ENCODE peak calls at places on chromosomes 13 and 19, in six cellular contexts. I, S, C, Q, V and Y are unnamed samples. For H3K9me3, the result is how much of the 10 kb centered on the place peaks cover.

GRCh38 chr19:47663435-47663910 is 49.7 kb upstream of the EHD2 start:
- DNase-seq in S (no peak), V (no peak), Q (no peak), C (peak), I (no peak), Y (no peak)

GRCh38 chr13:112670118-112670517 is 19.7 kb upstream of the ATP11A start:
- DNase-seq in Q (no peak), V (no peak), I (no peak), C (no peak), S (no peak), Y (no peak)

GRCh38 chr19:5850743-5851293 is 431 bp downstream of the FUT3 start:
- DNase-seq in V (no peak), Q (no peak), S (no peak), I (peak), C (peak), Y (no peak)

GRCh38 chr19:50365434-50366306 is at the start of gene NAPSA:
- DNase-seq in Q (peak), C (no peak), S (no peak), V (no peak), I (no peak), Y (no peak)

GRCh38 chr19:6572217-6572616 is 18.7 kb downstream of the CD70 start:
- DNase-seq in C (no peak), Q (peak), I (no peak), S (no peak), V (no peak), Y (no peak)

GRCh38 chr13:81577601-81578000 is 1236.7 kb upstream of the SPRY2 start:
- DNase-seq in C (no peak), V (no peak), S (no peak), Q (no peak), I (no peak), Y (no peak)

GRCh38 chr19:11373166-11373884 is 1.1 kb upstream of the SWSAP1 start:
- DNase-seq in I (peak), Q (no peak), C (no peak), V (no peak), S (no peak), Y (peak)

GRCh38 chr19:21202865-21203494 is 61.1 kb downstream of the ZNF431 start:
- DNase-seq in Q (no peak), V (no peak), S (no peak), I (no peak), C (peak), Y (peak)

GRCh38 chr13:35157143-35157755 is 215.2 kb downstream of the NBEA start:
- DNase-seq in Q (no peak), V (no peak), I (no peak), S (no peak), C (peak), Y (peak)

GRCh38 chr13:73782781-73783180 is 351.4 kb downstream of the KLF12 start:
- DNase-seq in C (peak), I (no peak), Q (no peak), V (no peak), S (no peak), Y (no peak)

GRCh38 chr13:32581177-32581786 is 5.0 kb upstream of the PDS5B start:
- DNase-seq in S (no peak), Q (no peak), I (no peak), V (no peak), C (peak), Y (no peak)

GRCh38 chr19:31975461-31975860 is 369.9 kb upstream of the ZNF507 start:
- DNase-seq in C (no peak), Q (no peak), I (no peak), V (no peak), S (no peak), Y (no peak)

GRCh38 chr13:98065468-98065867 is 77.4 kb upstream of the FARP1 start:
- DNase-seq in C (no peak), V (no peak), I (no peak), S (no peak), Q (no peak), Y (no peak)

GRCh38 chr13:35771898-35772297 is 295.4 kb upstream of the MAB21L1 start:
- DNase-seq in S (no peak), I (no peak), V (no peak), Q (no peak), C (peak), Y (no peak)

GRCh38 chr19:16518061-16518460 is 21.9 kb downstream of the C19orf44 start:
- DNase-seq in S (no peak), Q (no peak), C (no peak), I (no peak), V (no peak), Y (no peak)

GRCh38 chr13:65638572-65639168 is 1591.5 kb downstream of the PCDH9 start:
- DNase-seq in V (no peak), Q (no peak), S (no peak), I (no peak), C (peak), Y (peak)

GRCh38 chr19:46076951-46077814 is 36.4 kb upstream of the IGFL4 start:
- DNase-seq in V (no peak), Q (no peak), C (peak), S (no peak), I (peak), Y (peak)

GRCh38 chr13:80040219-80040976 is 300.5 kb downstream of the SPRY2 start:
- DNase-seq in C (peak), V (no peak), Q (no peak), S (no peak), I (no peak), Y (no peak)

GRCh38 chr13:102693781-102694180 is 1.1 kb downstream of the METTL21C start:
- DNase-seq in I (no peak), C (peak), Q (no peak), S (no peak), V (no peak), Y (no peak)

GRCh38 chr19:6042776-6043726 is 65.1 kb upstream of the RANBP3 start:
- DNase-seq in V (no peak), Q (no peak), C (no peak), I (no peak), S (no peak), Y (no peak)

GRCh38 chr13:39956036-39956435 is 300.6 kb downstream of the COG6 start:
- DNase-seq in Q (no peak), I (no peak), S (no peak), C (no peak), V (no peak), Y (no peak)

GRCh38 chr19:49666120-49666444 is 349 bp downstream of the BCL2L12 start:
- DNase-seq in I (no peak), V (no peak), Q (no peak), S (no peak), C (no peak), Y (no peak)

GRCh38 chr19:46603195-46603637 is 2.1 kb downstream of the CALM3 start:
- DNase-seq in V (no peak), C (no peak), Q (peak), S (no peak), I (peak), Y (no peak)

GRCh38 chr19:4241824-4242430 is 5.0 kb upstream of the YJU2 start:
- DNase-seq in Q (no peak), I (no peak), V (no peak), S (no peak), C (no peak), Y (no peak)

GRCh38 chr13:56735537-56735942 is 405.2 kb upstream of the PRR20A start:
- DNase-seq in C (no peak), I (peak), Q (peak), V (no peak), S (no peak), Y (no peak)

GRCh38 chr19:48812094-48812929 is 1.5 kb upstream of the BCAT2 start:
- DNase-seq in V (peak), Q (peak), I (peak), S (peak), C (peak), Y (peak)

GRCh38 chr19:3556978-3557460 is 367 bp downstream of the MFSD12 start:
- DNase-seq in I (peak), C (peak), Q (peak), V (peak), S (peak), Y (peak)

GRCh38 chr19:48393559-48394330 is at the start of gene GRIN2D:
- DNase-seq in V (no peak), C (peak), I (no peak), Q (no peak), S (peak), Y (peak)

GRCh38 chr13:67150608-67151007 is 79.5 kb downstream of the PCDH9 start:
- DNase-seq in C (no peak), I (no peak), S (no peak), Q (no peak), V (no peak), Y (no peak)

GRCh38 chr19:15122331-15123030 is 15.3 kb downstream of the SYDE1 start:
- DNase-seq in S (no peak), I (no peak), Q (no peak), V (no peak), C (no peak), Y (no peak)

GRCh38 chr19:44848036-44848804 is 2.1 kb downstream of the NECTIN2 start:
- DNase-seq in I (no peak), S (no peak), C (peak), Q (no peak), V (no peak), Y (no peak)

GRCh38 chr13:105603283-105603682 is 932.2 kb downstream of the EFNB2 start:
- DNase-seq in C (no peak), V (no peak), S (no peak), Q (no peak), I (no peak), Y (no peak)

GRCh38 chr13:112055417-112056206 is 11.3 kb upstream of the SOX1 start:
- DNase-seq in S (no peak), Q (peak), V (no peak), I (no peak), C (no peak), Y (no peak)

GRCh38 chr19:39341122-39341719 is 1.0 kb upstream of the SAMD4B start:
- DNase-seq in I (peak), S (no peak), C (no peak), Q (peak), V (no peak), Y (no peak)

GRCh38 chr13:73223372-73223781 is 164.6 kb downstream of the KLF5 start:
- DNase-seq in C (no peak), I (no peak), V (no peak), Q (no peak), S (no peak), Y (peak)

DNA sequence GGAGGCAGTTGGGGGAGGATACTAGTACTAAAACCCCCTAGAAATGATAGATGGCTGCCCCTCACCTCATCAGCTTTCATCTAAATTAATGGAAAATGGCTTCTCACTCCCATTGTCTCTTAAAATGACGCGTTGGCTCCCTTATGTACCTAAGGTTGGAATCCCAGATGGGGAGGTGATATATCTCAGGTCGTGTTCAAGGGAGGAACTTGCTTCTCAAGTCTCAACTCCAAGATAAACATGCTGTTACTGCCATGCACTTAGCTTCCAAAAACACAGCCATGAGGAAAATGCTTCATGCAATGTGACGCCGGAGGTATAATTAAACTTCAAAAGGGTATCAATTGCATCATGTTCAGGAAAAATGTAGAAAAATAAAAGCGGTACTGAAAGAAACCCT is 18.8 kb upstream of the UBE2L5 start:
- DNase-seq in S (no peak), I (no peak), V (no peak), C (no peak), Q (no peak), Y (no peak)
- H3K9me3 ChIP-seq in S (under half), I (under half), V (under half), C (under half), Q (under half), Y (under half)

DNA sequence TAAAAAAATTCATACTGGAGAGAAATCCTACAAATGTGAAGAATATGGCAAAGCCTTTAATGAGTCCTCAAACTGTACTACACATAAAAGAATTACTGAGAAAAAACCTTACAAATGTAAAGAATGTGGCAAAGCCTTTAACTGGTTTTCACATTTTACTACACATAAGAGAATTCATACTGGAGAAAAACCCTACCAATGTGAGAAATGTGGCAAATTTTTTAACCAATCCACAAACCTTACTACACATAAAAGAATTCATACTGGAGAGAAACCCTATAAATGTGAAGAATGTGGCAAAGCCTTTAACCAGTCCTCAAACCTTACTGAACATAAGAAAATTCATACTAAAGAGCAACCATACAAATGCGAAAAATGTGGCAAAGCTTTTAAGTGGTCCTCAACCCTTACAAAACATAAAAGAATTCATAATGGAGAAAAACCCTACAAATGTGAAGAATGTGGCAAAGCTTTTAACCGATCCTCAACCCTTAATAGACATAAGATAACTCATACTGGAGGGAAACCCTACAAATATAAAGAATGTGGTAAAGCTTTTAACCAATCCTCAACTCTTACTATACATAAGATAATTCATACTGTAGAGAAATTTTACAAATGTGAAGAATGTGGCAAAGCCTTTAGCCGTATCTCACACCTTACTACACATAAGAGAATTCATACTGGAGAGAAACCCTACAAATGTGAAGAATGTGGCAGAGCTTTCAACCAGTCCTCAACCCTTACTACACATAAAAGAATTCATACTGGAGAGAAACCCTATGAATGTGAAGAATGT is 29.0 kb downstream of the ZNF730 start:
- DNase-seq in V (no peak), Q (no peak), I (no peak), S (no peak), C (no peak), Y (no peak)
- H3K9me3 ChIP-seq in V (under half), Q (half or more), I (half or more), S (under half), C (under half), Y (under half)

GRCh38 chr19:17829855-17830566 is 8.7 kb upstream of the INSL3 start:
- DNase-seq in S (no peak), I (peak), C (peak), Q (no peak), V (no peak), Y (no peak)
- H3K9me3 ChIP-seq in S (under half), I (under half), C (under half), Q (under half), V (under half), Y (under half)

GRCh38 chr13:18996221-18996620 is 185.4 kb downstream of the TUBA3C start:
- DNase-seq in V (no peak), I (no peak), Q (no peak), C (no peak), S (no peak), Y (no peak)

GRCh38 chr13:18995259-18995873 is 186.3 kb downstream of the TUBA3C start:
- DNase-seq in S (no peak), Q (no peak), C (no peak), I (no peak), V (no peak), Y (no peak)

GRCh38 chr13:18996627-18997051 is 185.0 kb downstream of the TUBA3C start:
- DNase-seq in Q (no peak), S (no peak), I (no peak), C (no peak), V (no peak), Y (no peak)

GRCh38 chr13:18992791-18993190 is 188.8 kb downstream of the TUBA3C start:
- DNase-seq in C (no peak), Q (no peak), S (no peak), V (no peak), I (no peak), Y (no peak)

GRCh38 chr13:18993884-18994660 is 187.6 kb downstream of the TUBA3C start:
- DNase-seq in S (no peak), V (no peak), Q (no peak), C (no peak), I (no peak), Y (no peak)
- H3K9me3 ChIP-seq in S (under half), V (under half), Q (under half), C (half or more), I (half or more), Y (under half)

DNA sequence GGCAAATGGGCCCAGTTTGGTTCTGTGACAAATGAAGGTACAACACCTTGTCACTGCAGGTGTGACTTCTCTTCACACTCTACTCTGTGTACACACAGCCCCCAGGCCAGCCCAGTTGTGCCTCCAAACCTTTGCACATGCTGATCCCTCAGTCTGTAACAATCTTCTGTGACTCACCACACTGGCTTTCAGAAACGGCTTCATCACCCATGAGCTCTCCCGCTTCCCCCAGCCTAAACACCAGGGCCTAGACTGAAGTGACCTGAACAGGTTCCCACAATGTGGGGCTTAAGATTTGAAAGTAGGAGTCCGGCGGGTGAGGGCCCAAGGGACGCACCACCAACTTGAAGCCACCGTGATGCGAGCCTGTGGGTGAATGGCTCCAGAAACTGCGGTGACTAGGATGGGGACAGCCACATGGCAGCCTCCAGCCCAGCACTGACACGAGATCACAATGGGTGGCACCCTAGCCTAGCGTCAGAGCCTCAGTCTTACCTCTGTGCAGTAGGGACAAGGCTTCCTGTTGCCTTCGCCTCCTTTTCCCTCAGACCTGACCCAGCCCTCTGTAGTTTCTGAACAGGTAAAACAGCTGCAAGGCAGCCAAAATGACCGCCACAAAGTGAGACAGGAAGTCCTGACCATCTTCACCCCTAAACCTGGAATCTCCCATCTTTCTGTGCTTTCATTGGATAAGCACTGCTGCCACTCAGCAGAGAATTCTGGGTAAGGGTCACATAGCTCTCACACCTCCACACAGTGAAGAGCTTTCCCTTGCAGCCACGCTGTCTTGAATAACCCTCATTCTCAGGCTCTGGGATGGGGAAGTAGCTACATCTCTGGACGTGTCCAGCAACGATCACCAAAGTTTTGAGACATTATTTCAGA is 34.2 kb upstream of the ZNF599 start:
- DNase-seq in V (no peak), Q (no peak), S (no peak), I (no peak), C (no peak), Y (no peak)
- H3K9me3 ChIP-seq in V (under half), Q (under half), S (under half), I (under half), C (under half), Y (under half)

GRCh38 chr19:36962346-36962745 is 46.2 kb downstream of the ZNF568 start:
- DNase-seq in S (no peak), C (no peak), V (no peak), I (no peak), Q (no peak), Y (no peak)
- H3K9me3 ChIP-seq in S (under half), C (under half), V (half or more), I (half or more), Q (half or more), Y (under half)